ENCODE peak calls at places on chromosome 4, in five cellular contexts. Y is BE2C; A is stomach; E is CD8-positive, alpha-beta memory T cell; S is lung. B is an unnamed sample. For H3K4me1 and H3K27me3, the result is how much of the 10 kb centered on the place peaks cover.

GRCh38 chr4:40548256-40548655 is 81.4 kb downstream of the RBM47 start:
- DNase-seq in E (no peak), A (no peak), S (no peak), Y (no peak), B (no peak)

GRCh38 chr4:148112231-148112982 is 329.8 kb downstream of the NR3C2 start:
- DNase-seq in Y (no peak), A (no peak), E (no peak), S (no peak), B (no peak)

GRCh38 chr4:178080312-178080711 is 638.1 kb upstream of the AGA start:
- DNase-seq in E (no peak), A (no peak), Y (no peak), S (no peak), B (no peak)

GRCh38 chr4:10278071-10278470 is 161.5 kb upstream of the WDR1 start:
- DNase-seq in E (no peak), A (no peak), Y (no peak), S (no peak), B (no peak)

GRCh38 chr4:8897768-8898167 is 26.1 kb upstream of the HMX1 start:
- DNase-seq in Y (no peak), A (no peak), E (no peak), S (no peak), B (no peak)

GRCh38 chr4:31041385-31041784 is 321.2 kb downstream of the PCDH7 start:
- DNase-seq in Y (no peak), A (no peak), E (no peak), S (no peak), B (no peak)

GRCh38 chr4:41009411-41009810 is 204.9 kb downstream of the APBB2 start:
- DNase-seq in A (no peak), Y (no peak), E (no peak), S (no peak), B (no peak)

GRCh38 chr4:22179124-22179874 is 230.7 kb upstream of the KCNIP4 start:
- DNase-seq in E (no peak), Y (no peak), S (no peak), A (no peak), B (no peak)

GRCh38 chr4:71550220-71551190 is 211.7 kb downstream of the SLC4A4 start:
- DNase-seq in E (no peak), S (no peak), A (no peak), Y (no peak), B (peak)

GRCh38 chr4:128915544-128915943 is 106.0 kb downstream of the JADE1 start:
- DNase-seq in S (no peak), E (no peak), A (no peak), Y (no peak), B (no peak)

GRCh38 chr4:8581094-8581861 is 1.1 kb downstream of the GPR78 start:
- DNase-seq in E (no peak), A (no peak), Y (no peak), S (no peak), B (no peak)

GRCh38 chr4:16598241-16599224 is 299.9 kb downstream of the LDB2 start:
- DNase-seq in E (no peak), S (no peak), Y (no peak), A (no peak), B (no peak)

GRCh38 chr4:72449705-72450104 is 119.3 kb downstream of the ADAMTS3 start:
- DNase-seq in E (no peak), Y (no peak), A (no peak), S (no peak), B (no peak)

GRCh38 chr4:141605425-141605856 is 30.9 kb upstream of the IL15 start:
- DNase-seq in E (no peak), A (no peak), Y (no peak), S (no peak), B (no peak)

GRCh38 chr4:31089815-31090214 is 369.6 kb downstream of the PCDH7 start:
- DNase-seq in E (no peak), Y (peak), A (peak), S (peak), B (no peak)

DNA sequence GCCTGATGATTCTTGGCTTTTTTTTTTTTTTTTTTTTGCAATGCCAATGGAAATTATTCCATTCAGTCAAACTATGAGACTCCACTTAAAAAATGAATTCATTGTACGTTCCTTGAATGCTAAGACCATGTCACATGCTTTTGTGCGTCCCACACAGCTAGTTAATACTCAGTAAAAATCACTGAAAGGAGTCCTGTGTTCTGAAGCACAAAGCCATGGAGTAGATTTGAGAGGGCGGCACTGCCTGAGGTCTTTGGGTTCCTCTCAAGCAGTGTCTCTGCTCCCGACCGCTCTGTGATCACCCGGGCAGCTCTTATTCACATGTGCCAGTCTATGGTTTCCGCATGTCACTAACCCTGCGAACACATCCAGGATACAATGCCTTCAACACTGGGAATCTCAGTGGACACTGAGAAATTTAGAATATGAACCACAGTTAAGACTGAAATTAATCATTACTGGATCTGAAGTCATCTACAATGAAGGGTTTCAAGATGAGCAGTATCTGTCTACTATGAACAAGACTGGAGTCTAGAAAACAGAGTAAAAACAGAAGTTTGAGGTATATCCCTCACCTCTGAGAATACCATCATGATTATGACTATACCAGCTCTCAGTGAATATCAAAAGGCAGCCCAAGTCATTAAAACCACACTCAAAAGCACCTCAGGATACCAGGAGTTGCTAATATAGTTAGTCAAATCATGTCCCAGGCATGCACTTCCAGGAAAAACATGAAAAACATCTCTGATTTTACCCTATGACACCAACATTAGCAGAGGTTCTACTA is 193.0 kb downstream of the MGST2 start:
- DNase-seq in A (no peak), Y (no peak), S (no peak), E (no peak), B (no peak)
- H3K4me1 ChIP-seq in A (under half), Y (under half), S (under half), E (under half), B (under half)

GRCh38 chr4:1410491-1411325 is 4.5 kb upstream of the NKX1-1 start:
- DNase-seq in Y (no peak), A (peak), S (no peak), E (no peak), B (no peak)
- H3K27me3 ChIP-seq in Y (half or more), A (half or more), S (under half), E (under half), B (under half)

DNA sequence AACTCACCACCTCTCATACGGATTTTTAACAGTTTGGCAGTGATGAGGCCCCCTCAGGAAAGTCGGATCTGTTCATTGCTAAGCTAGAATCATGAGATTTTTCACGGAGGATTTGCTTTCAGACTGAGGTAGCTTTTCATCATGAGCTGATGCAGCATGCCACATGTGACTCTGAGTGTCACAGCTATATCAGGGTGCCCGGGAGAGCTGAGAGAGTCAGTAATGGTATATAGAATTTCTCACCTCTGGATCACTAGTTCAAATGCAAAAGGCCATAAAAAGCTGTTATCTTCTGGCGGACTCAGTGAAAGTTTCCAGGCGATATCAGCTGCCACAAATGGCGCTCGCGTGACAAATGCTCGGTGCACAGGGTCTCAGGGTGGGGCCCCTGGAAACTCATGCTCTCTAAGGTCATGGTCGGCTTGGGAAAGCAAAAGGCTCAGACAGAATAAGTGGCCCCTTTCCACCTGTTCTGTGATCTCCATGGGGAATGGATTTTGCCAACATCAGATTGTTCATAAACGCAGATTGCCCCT is 150.1 kb downstream of the DHX15 start:
- DNase-seq in S (no peak), Y (no peak), E (no peak), A (no peak), B (no peak)
- H3K4me1 ChIP-seq in S (under half), Y (under half), E (under half), A (under half), B (under half)

GRCh38 chr4:168321006-168321405 is 2.5 kb upstream of the DDX60 start:
- DNase-seq in S (no peak), Y (no peak), E (no peak), A (no peak), B (no peak)

GRCh38 chr4:168325591-168325990 is 7.0 kb upstream of the DDX60 start:
- DNase-seq in Y (no peak), S (no peak), A (no peak), E (no peak), B (no peak)
- H3K27me3 ChIP-seq in Y (under half), S (under half), A (under half), E (under half), B (under half)

GRCh38 chr4:183908284-183908683 is 3.2 kb downstream of the STOX2 start:
- DNase-seq in S (no peak), A (no peak), E (no peak), Y (no peak), B (no peak)
- H3K4me1 ChIP-seq in S (under half), A (under half), E (under half), Y (under half), B (under half)

GRCh38 chr4:84479663-84480062 is 19.4 kb downstream of the NKX6-1 start:
- DNase-seq in A (no peak), S (no peak), E (no peak), Y (peak), B (no peak)
- H3K27me3 ChIP-seq in A (half or more), S (under half), E (under half), Y (under half), B (under half)